ENCODE peak calls at places on chromosomes 3 and 15, in four cellular contexts. One of them, this sample, is unnamed.

GRCh38 chr3:64063207-64063981 is 40.1 kb upstream of the PSMD6 start:
- DNase-seq in AG04449: no peak
- DNase-seq in CD8-positive, alpha-beta T cell: no peak
- DNase-seq in body of pancreas: no peak
- DNase-seq in this sample: no peak

GRCh38 chr3:113136071-113136470 is 75.3 kb upstream of the BOC start:
- DNase-seq in AG04449: no peak
- DNase-seq in CD8-positive, alpha-beta T cell: no peak
- DNase-seq in body of pancreas: no peak
- DNase-seq in this sample: no peak

GRCh38 chr3:13927295-13927694 is 47.4 kb upstream of the WNT7A start:
- DNase-seq in AG04449: no peak
- DNase-seq in CD8-positive, alpha-beta T cell: no peak
- DNase-seq in body of pancreas: no peak
- DNase-seq in this sample: no peak

GRCh38 chr3:42753757-42754156 is 19.3 kb downstream of the CCDC13 start:
- DNase-seq in AG04449: no peak
- DNase-seq in CD8-positive, alpha-beta T cell: no peak
- DNase-seq in body of pancreas: no peak
- DNase-seq in this sample: no peak

GRCh38 chr3:23600178-23600577 is 205.6 kb upstream of the UBE2E1 start:
- DNase-seq in AG04449: peak; percentile 79
- DNase-seq in CD8-positive, alpha-beta T cell: no peak
- DNase-seq in body of pancreas: no peak
- DNase-seq in this sample: no peak

GRCh38 chr3:123853686-123854372 is 30.3 kb downstream of the MYLK start:
- DNase-seq in AG04449: no peak
- DNase-seq in CD8-positive, alpha-beta T cell: no peak
- DNase-seq in body of pancreas: no peak
- DNase-seq in this sample: no peak

GRCh38 chr3:31213869-31214486 is 318.7 kb upstream of the STT3B start:
- DNase-seq in AG04449: no peak
- DNase-seq in CD8-positive, alpha-beta T cell: peak; percentile 21
- DNase-seq in body of pancreas: no peak
- DNase-seq in this sample: no peak

GRCh38 chr3:96863129-96863740 is 48.8 kb downstream of the EPHA6 start:
- DNase-seq in AG04449: no peak
- DNase-seq in CD8-positive, alpha-beta T cell: no peak
- DNase-seq in body of pancreas: peak; percentile 20
- DNase-seq in this sample: peak; percentile 45

GRCh38 chr3:186235554-186235953 is 126.5 kb downstream of the DGKG start:
- DNase-seq in AG04449: no peak
- DNase-seq in CD8-positive, alpha-beta T cell: no peak
- DNase-seq in body of pancreas: no peak
- DNase-seq in this sample: no peak

DNA sequence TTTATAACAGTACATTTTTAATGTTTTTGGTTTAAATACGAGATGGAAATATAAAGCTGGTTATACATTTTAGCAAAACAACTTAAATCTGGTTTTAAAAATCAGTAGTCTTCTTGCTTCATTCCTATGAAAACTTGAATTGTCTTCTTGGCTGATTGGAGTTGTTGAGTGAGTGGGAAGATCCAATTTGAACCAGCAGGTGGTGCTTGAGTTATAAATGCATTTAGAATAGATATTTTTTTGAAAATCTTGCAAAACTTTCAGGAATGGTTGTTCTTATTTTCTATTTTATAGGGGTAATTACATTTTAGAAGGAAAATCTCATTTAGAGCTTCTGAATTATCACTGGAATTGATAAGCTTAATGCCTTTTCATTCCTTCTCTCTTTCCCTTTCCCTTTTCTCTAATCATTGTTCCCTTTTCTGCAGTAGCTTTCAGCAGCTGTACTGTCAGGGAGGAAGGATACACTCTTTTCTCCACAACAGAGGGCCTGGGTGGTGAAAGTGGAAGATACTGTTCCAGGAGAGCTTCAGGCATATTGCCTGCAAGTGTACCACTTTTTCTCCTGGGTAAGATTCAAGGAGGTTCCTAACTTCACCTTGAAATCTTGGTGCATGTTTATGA is 335.6 kb downstream of the NLGN1 start:
- DNase-seq in AG04449: no peak
- DNase-seq in CD8-positive, alpha-beta T cell: no peak
- DNase-seq in body of pancreas: peak; percentile 11
- DNase-seq in this sample: no peak
- TF ChIP-seq CTCF in AG04449: peak; percentile 40
- TF ChIP-seq CTCF in CD8-positive, alpha-beta T cell: no peak
- TF ChIP-seq CTCF in body of pancreas: no peak
- TF ChIP-seq CTCF in this sample: peak; percentile 75

DNA sequence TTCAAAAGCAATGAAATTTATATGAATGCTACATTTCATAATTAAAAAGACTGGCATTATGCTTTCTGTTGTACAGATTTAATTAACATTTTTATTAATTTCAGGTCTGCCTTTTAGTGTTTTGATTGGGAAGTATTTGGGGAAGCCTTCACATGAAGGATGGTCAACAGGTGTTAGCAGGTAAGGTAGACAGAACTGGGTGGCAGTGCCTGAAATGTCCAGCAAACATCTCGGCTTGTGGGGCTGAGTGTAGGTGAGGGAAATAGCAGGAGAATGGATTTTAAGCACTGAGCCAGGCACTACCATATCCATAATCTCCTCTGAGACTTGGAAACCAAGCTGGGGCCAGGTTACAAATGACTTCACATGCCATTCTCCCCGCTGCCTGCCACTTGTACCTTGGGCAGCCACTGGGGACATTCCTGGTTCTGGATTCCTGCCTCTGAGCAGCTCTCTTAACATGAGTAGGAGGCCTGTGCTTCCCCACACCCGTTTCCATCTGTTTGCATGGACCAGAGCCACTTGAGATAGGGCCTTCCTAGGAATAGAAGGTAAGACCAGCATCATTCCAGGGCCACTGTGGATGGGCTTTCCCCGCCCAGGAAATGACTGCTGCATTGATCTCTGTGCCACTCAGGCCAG is 125.9 kb upstream of the HES1 start:
- DNase-seq in AG04449: no peak
- DNase-seq in CD8-positive, alpha-beta T cell: no peak
- DNase-seq in body of pancreas: peak; percentile 29
- DNase-seq in this sample: no peak
- TF ChIP-seq CTCF in AG04449: no peak
- TF ChIP-seq CTCF in CD8-positive, alpha-beta T cell: no peak
- TF ChIP-seq CTCF in body of pancreas: peak; percentile 25
- TF ChIP-seq CTCF in this sample: no peak

GRCh38 chr3:119831941-119832371 is 50.1 kb downstream of the NR1I2 start:
- DNase-seq in AG04449: peak; percentile 65
- DNase-seq in CD8-positive, alpha-beta T cell: no peak
- DNase-seq in body of pancreas: no peak
- DNase-seq in this sample: no peak

GRCh38 chr3:119834754-119835365 is 53.0 kb downstream of the NR1I2 start:
- DNase-seq in AG04449: no peak
- DNase-seq in CD8-positive, alpha-beta T cell: no peak
- DNase-seq in body of pancreas: no peak
- DNase-seq in this sample: no peak

GRCh38 chr3:119829431-119829830 is 47.5 kb downstream of the NR1I2 start:
- DNase-seq in AG04449: no peak
- DNase-seq in CD8-positive, alpha-beta T cell: no peak
- DNase-seq in body of pancreas: no peak
- DNase-seq in this sample: no peak

GRCh38 chr3:119827209-119827608 is 45.3 kb downstream of the NR1I2 start:
- DNase-seq in AG04449: no peak
- DNase-seq in CD8-positive, alpha-beta T cell: no peak
- DNase-seq in body of pancreas: no peak
- DNase-seq in this sample: no peak

GRCh38 chr3:119831022-119831421 is 49.1 kb downstream of the NR1I2 start:
- DNase-seq in AG04449: no peak
- DNase-seq in CD8-positive, alpha-beta T cell: no peak
- DNase-seq in body of pancreas: no peak
- DNase-seq in this sample: no peak
- TF ChIP-seq CTCF in AG04449: peak; percentile 9
- TF ChIP-seq CTCF in CD8-positive, alpha-beta T cell: no peak
- TF ChIP-seq CTCF in body of pancreas: no peak
- TF ChIP-seq CTCF in this sample: no peak

GRCh38 chr3:120622870-120623718 is 27.0 kb downstream of the NDUFB4 start:
- DNase-seq in AG04449: peak; percentile 19
- DNase-seq in CD8-positive, alpha-beta T cell: no peak
- DNase-seq in body of pancreas: no peak
- DNase-seq in this sample: no peak
- TF ChIP-seq CTCF in AG04449: no peak
- TF ChIP-seq CTCF in CD8-positive, alpha-beta T cell: no peak
- TF ChIP-seq CTCF in body of pancreas: no peak
- TF ChIP-seq CTCF in this sample: no peak

GRCh38 chr15:91049378-91050127 is 27.2 kb upstream of the VPS33B start:
- DNase-seq in AG04449: no peak
- DNase-seq in CD8-positive, alpha-beta T cell: peak; percentile 11
- DNase-seq in body of pancreas: peak; percentile 78
- DNase-seq in this sample: no peak
- TF ChIP-seq CTCF in AG04449: peak; percentile 66
- TF ChIP-seq CTCF in CD8-positive, alpha-beta T cell: peak; percentile 57
- TF ChIP-seq CTCF in body of pancreas: peak; percentile 74
- TF ChIP-seq CTCF in this sample: peak; percentile 20

DNA sequence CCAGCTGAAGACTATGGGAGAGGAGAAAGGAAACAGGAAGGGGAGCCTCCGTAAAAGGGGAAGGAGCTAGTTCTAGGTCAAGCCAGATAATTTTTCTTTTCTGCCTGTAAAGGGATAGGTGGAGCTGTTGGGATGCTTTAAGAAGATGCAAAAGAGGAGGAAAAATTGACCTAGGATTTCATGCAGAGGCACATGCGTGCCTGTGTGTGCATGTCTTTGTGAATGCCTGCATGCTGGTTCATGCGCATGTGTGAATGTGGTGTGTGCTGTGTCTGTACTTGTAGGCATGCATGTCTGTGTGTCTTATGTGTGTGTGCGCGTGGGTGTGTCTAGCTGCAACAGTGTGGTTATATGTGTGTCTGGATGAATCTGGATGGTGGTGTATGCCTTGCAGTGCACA is 27.3 kb downstream of the CCDC33 start:
- DNase-seq in AG04449: no peak
- DNase-seq in CD8-positive, alpha-beta T cell: no peak
- DNase-seq in body of pancreas: no peak
- DNase-seq in this sample: no peak
- TF ChIP-seq CTCF in AG04449: no peak
- TF ChIP-seq CTCF in CD8-positive, alpha-beta T cell: no peak
- TF ChIP-seq CTCF in body of pancreas: no peak
- TF ChIP-seq CTCF in this sample: no peak

DNA sequence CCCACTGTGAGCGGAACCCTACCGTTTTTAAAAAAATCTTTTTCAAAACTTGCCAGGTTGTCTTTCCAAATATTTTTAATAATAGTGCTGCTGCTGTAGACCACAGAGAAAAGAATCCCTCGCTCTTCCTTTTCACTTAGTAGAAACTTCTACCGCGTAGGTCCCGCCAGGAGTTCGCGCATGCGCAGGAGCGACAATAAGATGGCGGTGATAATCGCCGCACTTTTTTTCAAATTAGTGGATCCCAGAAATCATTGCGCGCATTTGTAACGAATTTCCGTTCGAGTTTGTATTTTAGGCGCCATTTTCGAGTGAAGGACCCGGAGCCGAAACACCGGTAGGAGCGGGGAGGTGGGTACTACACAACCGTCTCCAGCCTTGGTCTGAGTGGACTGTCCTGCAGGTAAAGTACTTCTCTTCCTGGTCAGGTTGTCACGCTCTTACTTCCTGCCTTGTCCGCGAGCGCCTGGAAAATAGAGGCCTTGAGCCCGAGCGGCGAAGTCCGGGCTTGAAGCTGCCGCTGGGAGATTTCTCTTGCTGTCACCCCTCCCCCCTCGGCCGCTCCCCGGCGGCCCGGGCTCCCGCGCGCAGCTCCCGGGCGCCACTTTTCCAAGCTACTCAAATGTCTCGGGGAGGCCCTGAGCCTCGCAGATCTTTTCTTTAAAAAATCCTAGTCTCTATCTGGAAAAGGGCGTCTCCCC is at the start of gene SMC4:
- DNase-seq in AG04449: no peak
- DNase-seq in CD8-positive, alpha-beta T cell: peak; percentile 83
- DNase-seq in body of pancreas: peak; percentile 90
- DNase-seq in this sample: peak; percentile 74
- TF ChIP-seq CTCF in AG04449: no peak
- TF ChIP-seq CTCF in CD8-positive, alpha-beta T cell: no peak
- TF ChIP-seq CTCF in body of pancreas: peak; percentile 25
- TF ChIP-seq CTCF in this sample: no peak

GRCh38 chr3:98612587-98612986 is 19.2 kb upstream of the CPOX start:
- DNase-seq in AG04449: no peak
- DNase-seq in CD8-positive, alpha-beta T cell: no peak
- DNase-seq in body of pancreas: peak; percentile 5
- DNase-seq in this sample: no peak
- TF ChIP-seq CTCF in AG04449: no peak
- TF ChIP-seq CTCF in CD8-positive, alpha-beta T cell: no peak
- TF ChIP-seq CTCF in body of pancreas: no peak
- TF ChIP-seq CTCF in this sample: no peak

DNA sequence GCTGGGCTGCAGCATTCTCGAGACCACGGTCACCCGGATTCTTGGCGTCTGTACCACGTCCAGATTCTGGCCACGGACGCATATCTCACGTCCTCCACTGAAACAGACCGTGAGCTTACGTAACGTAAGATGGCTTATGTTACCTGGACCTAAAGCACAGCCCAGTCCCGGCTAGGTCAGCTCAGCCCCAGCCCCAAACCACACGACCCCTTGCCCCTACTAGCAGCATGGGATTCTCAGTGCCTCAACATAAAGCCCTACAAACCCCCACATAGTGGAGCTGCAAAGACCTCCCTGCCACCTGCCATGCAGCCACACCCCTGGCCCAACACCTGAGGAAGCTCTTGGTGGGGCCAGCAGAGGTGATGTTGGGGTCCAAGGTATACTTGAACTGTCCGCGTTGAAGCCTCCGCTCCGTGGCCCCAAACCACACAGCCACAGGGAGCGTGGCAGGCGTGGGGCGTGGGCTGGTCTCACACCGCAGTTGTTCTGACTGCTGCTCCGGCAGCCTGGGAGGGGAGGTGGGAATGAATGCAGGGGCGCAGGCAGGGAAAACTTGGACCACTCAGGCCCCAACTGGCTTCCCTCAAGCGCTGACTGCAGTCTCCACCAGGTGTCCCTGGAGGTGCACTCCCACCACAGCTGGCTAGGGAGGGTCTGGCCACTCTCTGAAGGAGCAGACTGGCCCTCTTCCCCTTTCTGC is 14.5 kb downstream of the PLXNB1 start:
- DNase-seq in AG04449: no peak
- DNase-seq in CD8-positive, alpha-beta T cell: no peak
- DNase-seq in body of pancreas: no peak
- DNase-seq in this sample: no peak
- TF ChIP-seq CTCF in AG04449: no peak
- TF ChIP-seq CTCF in CD8-positive, alpha-beta T cell: no peak
- TF ChIP-seq CTCF in body of pancreas: no peak
- TF ChIP-seq CTCF in this sample: no peak